ENCODE peak calls at places on chromosomes 6 and 20, in eight cellular contexts. N, U, B, Z, T, L, W and G are unnamed samples.
A peak's percentile ranks its signal among the peaks of the same experiment; 100 is the strongest.

GRCh38 chr20:10469599-10469998 is 34.5 kb downstream of the SLX4IP start:
- DNase-seq in N (peak; percentile 87), U (no peak), B (peak; percentile 43), Z (peak; percentile 62), T (peak; percentile 84), L (peak; percentile 63), W (peak; percentile 77), G (no peak)

GRCh38 chr6:3522561-3523287 is 65.9 kb upstream of the SLC22A23 start:
- DNase-seq in N (peak; percentile 91), U (no peak), B (no peak), Z (no peak), T (no peak), L (no peak), W (peak; percentile 80), G (no peak)

GRCh38 chr6:97440590-97441176 is 157.7 kb upstream of the MMS22L start:
- DNase-seq in N (peak; percentile 12), U (no peak), B (no peak), Z (peak; percentile 77), T (peak; percentile 63), L (no peak), W (peak; percentile 38), G (no peak)

GRCh38 chr6:152295346-152295745 is 341.8 kb downstream of the SYNE1 start:
- DNase-seq in N (peak; percentile 99), U (no peak), B (no peak), Z (no peak), T (no peak), L (peak; percentile 93), W (peak; percentile 98), G (no peak)

GRCh38 chr6:149336529-149336928 is 19.0 kb downstream of the TAB2 start:
- DNase-seq in N (no peak), U (no peak), B (no peak), Z (peak; percentile 29), T (peak; percentile 8), L (no peak), W (peak; percentile 32), G (no peak)

GRCh38 chr6:48036316-48036715 is 74.7 kb downstream of the PTCHD4 start:
- DNase-seq in N (peak; percentile 26), U (no peak), B (no peak), Z (no peak), T (no peak), L (no peak), W (peak; percentile 92), G (no peak)

GRCh38 chr20:10040070-10040970 is 5.5 kb downstream of the ANKEF1 start:
- DNase-seq in N (peak; percentile 85), U (no peak), B (no peak), Z (no peak), T (no peak), L (peak; percentile 13), W (peak; percentile 79), G (no peak)

GRCh38 chr6:90548001-90548400 is 38.9 kb downstream of the MAP3K7 start:
- DNase-seq in N (peak; percentile 16), U (no peak), B (no peak), Z (no peak), T (no peak), L (no peak), W (peak; percentile 7), G (no peak)

GRCh38 chr6:119627908-119628669 is 278.5 kb upstream of the MAN1A1 start:
- DNase-seq in N (peak; percentile 49), U (no peak), B (no peak), Z (no peak), T (peak; percentile 34), L (no peak), W (peak; percentile 76), G (no peak)

GRCh38 chr20:64064145-64064698 is 1.2 kb downstream of the TCEA2 start:
- DNase-seq in N (peak; percentile 32), U (no peak), B (no peak), Z (no peak), T (no peak), L (no peak), W (peak; percentile 51), G (no peak)

GRCh38 chr6:148358196-148358785 is 15.7 kb downstream of the SASH1 start:
- DNase-seq in N (peak; percentile 49), U (no peak), B (peak; percentile 37), Z (no peak), T (no peak), L (peak; percentile 8), W (peak; percentile 47), G (no peak)

GRCh38 chr6:47524136-47524840 is 46.7 kb downstream of the CD2AP start:
- DNase-seq in N (peak; percentile 12), U (no peak), B (no peak), Z (no peak), T (peak; percentile 7), L (no peak), W (peak; percentile 73), G (no peak)

GRCh38 chr6:153312633-153313032 is 181.6 kb upstream of the RGS17 start:
- DNase-seq in N (peak; percentile 35), U (no peak), B (no peak), Z (peak; percentile 53), T (peak; percentile 52), L (no peak), W (peak; percentile 51), G (peak; percentile 13)

GRCh38 chr6:53461041-53461656 is 83.8 kb downstream of the GCLC start:
- DNase-seq in N (no peak), U (peak; percentile 65), B (no peak), Z (no peak), T (no peak), L (no peak), W (no peak), G (peak; percentile 73)

GRCh38 chr20:48489656-48490055 is 338.1 kb downstream of the PREX1 start:
- DNase-seq in N (no peak), U (no peak), B (no peak), Z (no peak), T (no peak), L (no peak), W (no peak), G (peak; percentile 28)

DNA sequence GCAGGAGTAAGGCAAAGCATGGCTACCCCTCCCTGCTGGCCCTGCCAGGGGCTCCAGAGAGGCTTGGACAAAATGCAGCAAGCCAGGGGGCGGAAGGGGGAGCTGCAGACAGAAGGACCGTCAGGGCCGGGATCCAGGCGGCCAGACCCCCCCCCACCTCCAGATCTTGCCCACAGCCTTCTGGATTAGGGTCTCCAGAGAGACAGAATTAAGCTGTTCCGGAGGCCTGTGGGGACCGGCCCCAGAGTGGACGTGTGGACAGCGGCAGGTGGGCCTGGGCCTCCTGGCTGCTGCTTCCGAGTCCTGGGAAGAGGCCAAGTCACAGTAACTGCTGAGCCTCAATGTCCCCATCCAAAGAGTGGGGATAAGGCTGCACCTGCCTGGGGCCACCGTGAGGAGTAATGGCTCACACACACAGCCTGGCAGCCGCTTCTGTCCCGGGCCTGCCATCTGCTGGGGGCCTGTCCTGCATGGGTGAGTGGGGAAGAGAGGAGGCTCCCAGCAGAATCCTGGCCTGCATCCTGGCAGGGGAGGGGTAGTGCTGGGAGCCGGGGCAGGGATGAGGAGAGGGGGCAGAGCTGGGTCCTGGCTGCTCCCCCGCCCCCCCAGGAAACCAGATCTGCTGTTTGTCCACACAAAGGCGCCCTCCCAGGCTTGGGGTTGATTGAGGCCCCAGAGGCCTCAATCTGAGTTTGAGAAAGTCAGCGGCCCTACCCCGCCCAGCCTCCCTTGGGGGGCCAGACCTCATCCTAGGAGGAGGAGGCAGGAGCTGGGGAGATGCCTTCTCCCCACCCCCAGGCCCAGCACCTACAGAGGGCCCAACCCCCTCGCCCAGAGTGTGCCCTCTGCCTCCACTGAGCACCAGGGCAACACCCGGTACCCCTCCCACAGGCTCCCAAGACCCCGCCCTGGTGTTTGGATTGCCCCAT is 3.9 kb downstream of the LAMA5 start:
- DNase-seq in N (no peak), U (no peak), B (peak; percentile 20), Z (no peak), T (peak; percentile 66), L (no peak), W (no peak), G (no peak)
- TF ChIP-seq CTCF in N (no peak), U (peak; percentile 5), B (peak; percentile 7), Z (no peak), T (peak; percentile 26), L (no peak), W (no peak), G (peak; percentile 10)

GRCh38 chr6:116586738-116587137 is 15.4 kb downstream of the RWDD1 start:
- DNase-seq in N (no peak), U (no peak), B (no peak), Z (no peak), T (no peak), L (no peak), W (no peak), G (no peak)
- H3K27me3 ChIP-seq in N (no peaks in the 10 kb centered on the region), U (no peaks in the 10 kb centered on the region), B (no peaks in the 10 kb centered on the region), Z (no peaks in the 10 kb centered on the region), T (no peaks in the 10 kb centered on the region), L (no peaks in the 10 kb centered on the region), W (no peaks in the 10 kb centered on the region), G (no peaks in the 10 kb centered on the region)

GRCh38 chr6:116447496-116448011 is 13.6 kb upstream of the CALHM6 start:
- DNase-seq in N (peak; percentile 99), U (no peak), B (no peak), Z (no peak), T (peak; percentile 73), L (peak; percentile 98), W (peak; percentile 98), G (no peak)
- TF ChIP-seq CTCF in N (peak; percentile 8), U (no peak), B (no peak), Z (no peak), T (no peak), L (no peak), W (no peak), G (peak; percentile 8)

GRCh38 chr6:6003334-6004146 is 3.2 kb downstream of the NRN1 start:
- DNase-seq in N (no peak), U (no peak), B (no peak), Z (peak; percentile 56), T (no peak), L (no peak), W (no peak), G (no peak)
- H3K27me3 ChIP-seq in N (peaks cover 96% of the 10 kb centered on the region), U (peaks cover 72% of the 10 kb centered on the region), B (peaks cover 100% of the 10 kb centered on the region), Z (peaks cover 97% of the 10 kb centered on the region), T (peaks cover 100% of the 10 kb centered on the region), L (peaks cover 96% of the 10 kb centered on the region), W (peaks cover 80% of the 10 kb centered on the region), G (no peaks in the 10 kb centered on the region)